ENCODE peak calls at places on chromosomes 7 and 10, in five cellular contexts. X is fibroblast of mammary gland, J is keratinocyte, Q is heart right ventricle, K is choroid plexus epithelial cell. L is an unnamed sample.

GRCh38 chr7:144513332-144513731 is 109.8 kb upstream of the NOBOX start:
- DNase-seq in X (peak; percentile 28), J (no peak), Q (no peak), K (peak; percentile 66), L (peak; percentile 3)

GRCh38 chr7:27248427-27248806 is 5.8 kb downstream of the EVX1 start:
- DNase-seq in X (no peak), J (no peak), Q (no peak), K (no peak), L (no peak)

GRCh38 chr7:46854958-46855473 is 726.9 kb downstream of the TNS3 start:
- DNase-seq in X (peak; percentile 67), J (no peak), Q (no peak), K (peak; percentile 48), L (no peak)

GRCh38 chr10:122725768-122726167 is 26.1 kb upstream of the C10orf120 start:
- DNase-seq in X (no peak), J (no peak), Q (no peak), K (no peak), L (no peak)

GRCh38 chr7:1693991-1694524 is 24.0 kb downstream of the ELFN1 start:
- DNase-seq in X (peak; percentile 45), J (no peak), Q (no peak), K (peak; percentile 79), L (peak; percentile 30)

GRCh38 chr10:104326991-104327610 is 11.2 kb downstream of the ITPRIP start:
- DNase-seq in X (no peak), J (no peak), Q (no peak), K (peak; percentile 21), L (no peak)

GRCh38 chr10:8065651-8066050 is 11.2 kb downstream of the GATA3 start:
- DNase-seq in X (no peak), J (no peak), Q (no peak), K (no peak), L (no peak)

GRCh38 chr7:27106181-27106905 is 3.9 kb upstream of the HOXA2 start:
- DNase-seq in X (peak; percentile 46), J (no peak), Q (no peak), K (no peak), L (no peak)

GRCh38 chr10:85400981-85401695 is 965.5 kb downstream of the GRID1 start:
- DNase-seq in X (no peak), J (peak; percentile 42), Q (no peak), K (no peak), L (no peak)

GRCh38 chr7:105806592-105807266 is 69.7 kb downstream of the ATXN7L1 start:
- DNase-seq in X (peak; percentile 85), J (no peak), Q (no peak), K (peak; percentile 82), L (peak; percentile 65)

GRCh38 chr10:115963848-115964247 is 309.2 kb downstream of the GFRA1 start:
- DNase-seq in X (no peak), J (no peak), Q (no peak), K (peak; percentile 56), L (peak; percentile 23)

GRCh38 chr10:70956029-70956759 is 67.8 kb upstream of the PCBD1 start:
- DNase-seq in X (no peak), J (no peak), Q (no peak), K (no peak), L (no peak)

GRCh38 chr7:104998040-104998752 is 15.8 kb upstream of the KMT2E start:
- DNase-seq in X (no peak), J (no peak), Q (no peak), K (no peak), L (no peak)

GRCh38 chr7:102093599-102094001 is 193.1 kb upstream of the SH2B2 start:
- DNase-seq in X (no peak), J (no peak), Q (no peak), K (no peak), L (peak; percentile 69)

GRCh38 chr7:70833726-70834125 is 298.2 kb upstream of the GALNT17 start:
- DNase-seq in X (peak; percentile 55), J (peak; percentile 26), Q (no peak), K (peak; percentile 57), L (no peak)

GRCh38 chr7:77464589-77464988 is 48.4 kb upstream of the GSAP start:
- DNase-seq in X (no peak), J (no peak), Q (no peak), K (no peak), L (no peak)

GRCh38 chr10:80152820-80153219 is 20.3 kb downstream of the PLAC9 start:
- DNase-seq in X (no peak), J (no peak), Q (no peak), K (no peak), L (no peak)

GRCh38 chr7:577971-578370 is 58.3 kb upstream of the PDGFA start:
- DNase-seq in X (no peak), J (no peak), Q (no peak), K (no peak), L (no peak)

GRCh38 chr10:77482072-77482471 is 155.5 kb downstream of the KCNMA1 start:
- DNase-seq in X (no peak), J (no peak), Q (no peak), K (peak; percentile 28), L (no peak)

GRCh38 chr7:134847834-134848233 is 68.4 kb downstream of the CALD1 start:
- DNase-seq in X (no peak), J (no peak), Q (no peak), K (no peak), L (no peak)

GRCh38 chr10:59894114-59894513 is 12.2 kb downstream of the CCDC6 start:
- DNase-seq in X (peak; percentile 92), J (no peak), Q (peak; percentile 31), K (peak; percentile 63), L (peak; percentile 61)

GRCh38 chr10:71968553-71969474 is 4.6 kb downstream of the CHST3 start:
- DNase-seq in X (no peak), J (no peak), Q (no peak), K (no peak), L (peak; percentile 48)

GRCh38 chr7:50718876-50719275 is 63.8 kb downstream of the GRB10 start:
- DNase-seq in X (no peak), J (no peak), Q (no peak), K (no peak), L (no peak)

GRCh38 chr7:96833701-96834453 is 124.2 kb upstream of the SEM1 start:
- DNase-seq in X (peak; percentile 35), J (no peak), Q (no peak), K (no peak), L (peak; percentile 70)

GRCh38 chr10:75403144-75404022 is 1.8 kb upstream of the ZNF503 start:
- DNase-seq in X (peak; percentile 25), J (no peak), Q (peak; percentile 41), K (no peak), L (no peak)

GRCh38 chr10:119770928-119771327 is 45.1 kb downstream of the INPP5F start:
- DNase-seq in X (peak; percentile 37), J (no peak), Q (no peak), K (no peak), L (peak; percentile 56)

GRCh38 chr10:31404640-31405039 is 85.6 kb downstream of the ZEB1 start:
- DNase-seq in X (peak; percentile 27), J (no peak), Q (no peak), K (peak; percentile 62), L (peak; percentile 43)

GRCh38 chr7:98927125-98927524 is 48.8 kb downstream of the TRRAP start:
- DNase-seq in X (no peak), J (no peak), Q (no peak), K (no peak), L (no peak)

GRCh38 chr7:98923512-98923911 is 45.2 kb downstream of the TRRAP start:
- DNase-seq in X (no peak), J (no peak), Q (no peak), K (no peak), L (no peak)

GRCh38 chr7:98917331-98917730 is 39.0 kb downstream of the TRRAP start:
- DNase-seq in X (no peak), J (no peak), Q (no peak), K (no peak), L (no peak)

GRCh38 chr7:98921608-98922372 is 43.5 kb downstream of the TRRAP start:
- DNase-seq in X (peak; percentile 10), J (no peak), Q (no peak), K (no peak), L (no peak)

DNA sequence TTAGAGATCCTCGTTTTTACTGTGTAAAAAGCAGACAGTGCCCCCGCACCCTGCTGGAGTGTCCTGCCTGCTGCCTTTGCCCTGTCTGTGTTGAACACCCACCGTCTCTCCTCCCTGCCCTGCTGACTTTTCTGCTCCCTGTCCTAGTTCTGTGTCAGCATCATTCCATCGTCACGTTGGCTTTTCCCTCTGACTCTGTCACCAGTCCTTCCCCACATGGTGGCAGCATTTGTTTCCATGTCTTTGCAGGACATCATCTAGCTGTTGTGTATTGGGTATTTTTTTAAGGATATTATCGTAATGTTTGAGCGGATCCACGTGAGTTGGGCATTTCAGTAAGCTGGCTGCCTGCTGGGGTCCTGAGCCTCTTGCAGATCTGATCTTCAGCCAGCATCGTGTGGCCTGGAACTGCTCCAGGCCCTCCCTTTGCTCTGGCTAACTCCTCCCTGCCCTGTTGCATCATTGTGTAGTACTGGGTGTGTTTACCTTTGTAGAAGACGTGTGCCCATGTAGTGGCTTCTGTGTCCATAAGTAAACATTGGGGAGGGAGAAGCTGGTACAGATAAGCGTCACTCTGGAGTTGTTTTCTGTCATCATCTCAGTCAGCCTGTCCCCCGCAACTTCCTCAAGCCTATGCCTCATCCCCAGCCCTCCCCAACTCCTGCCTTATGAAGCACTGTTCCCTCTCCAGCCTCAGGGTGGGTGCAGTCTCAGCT is 44.2 kb downstream of the TRRAP start:
- DNase-seq in X (peak; percentile 78), J (no peak), Q (no peak), K (peak; percentile 97), L (peak; percentile 76)
- TF ChIP-seq CTCF in X (peak; percentile 10), J (no peak), Q (peak; percentile 12), K (peak; percentile 19), L (no peak)

GRCh38 chr7:121480566-121481335 is 84.6 kb upstream of the FAM3C start:
- DNase-seq in X (no peak), J (no peak), Q (no peak), K (peak; percentile 46), L (no peak)
- H3K4me3 ChIP-seq in X (no peak overlapping the region), J (peak overlapping the region; percentile 5), Q (no peak overlapping the region), K (no peak overlapping the region), L (no peak overlapping the region)

DNA sequence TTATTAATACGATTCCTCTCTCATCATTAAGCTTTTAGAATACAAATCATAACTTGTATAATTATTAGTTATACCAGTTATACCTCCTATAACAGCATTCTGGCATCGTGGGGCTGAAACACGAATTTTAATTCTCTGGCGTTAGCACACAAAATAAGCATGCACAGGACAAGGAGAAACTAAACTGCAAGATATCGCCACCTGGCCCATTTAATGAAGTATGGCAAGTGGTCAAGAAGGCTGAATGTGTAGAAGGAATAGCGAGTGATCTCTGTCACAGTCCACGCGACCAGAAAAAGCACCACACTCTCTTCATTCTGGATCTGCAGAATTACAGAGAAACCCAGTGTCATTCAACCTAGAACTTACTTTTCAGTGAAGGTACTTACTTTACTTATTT is 18.1 kb downstream of the HACD1 start:
- DNase-seq in X (peak; percentile 53), J (no peak), Q (no peak), K (peak; percentile 73), L (peak; percentile 36)
- TF ChIP-seq CTCF in X (peak; percentile 46), J (peak; percentile 5), Q (peak; percentile 35), K (peak; percentile 77), L (peak; percentile 49)

GRCh38 chr10:106996510-106996909 is 168.0 kb downstream of the SORCS1 start:
- DNase-seq in X (no peak), J (no peak), Q (no peak), K (no peak), L (no peak)
- H3K4me3 ChIP-seq in X (no peak overlapping the region), J (no peak overlapping the region), Q (no peak overlapping the region), K (no peak overlapping the region), L (no peak overlapping the region)